ENCODE peak calls at places on chromosomes 16 and 17, in ten cellular contexts. P, V, H, K, L, M, O, C, R and B are unnamed samples.
A peak's percentile ranks its signal among the peaks of the same experiment; 100 is the strongest.

GRCh38 chr16:83100679-83101078 is 473.9 kb downstream of the CDH13 start:
- DNase-seq in H (no peak), M (no peak), L (no peak), C (no peak), P (no peak), K (no peak), V (no peak), O (no peak), R (no peak), B (no peak)

GRCh38 chr16:49021136-49021535 is 260.5 kb downstream of the CBLN1 start:
- DNase-seq in V (peak; percentile 13), H (no peak), L (no peak), O (no peak), C (no peak), M (no peak), K (no peak), R (peak; percentile 60), P (no peak), B (no peak)

GRCh38 chr17:65559802-65560627 is 1.4 kb downstream of the AXIN2 start:
- DNase-seq in K (peak; percentile 55), P (no peak), R (no peak), H (no peak), C (peak; percentile 30), L (no peak), M (no peak), O (peak; percentile 62), V (no peak), B (peak; percentile 37)

GRCh38 chr16:745739-746138 is 4.9 kb upstream of the CIAO3 start:
- DNase-seq in V (no peak), P (no peak), R (no peak), K (peak; percentile 53), O (no peak), H (no peak), L (no peak), C (peak; percentile 44), M (no peak), B (no peak)

GRCh38 chr16:66617728-66618127 is 13.2 kb downstream of the CMTM3 start:
- DNase-seq in H (no peak), P (no peak), M (no peak), C (no peak), O (no peak), L (no peak), K (no peak), R (no peak), V (no peak), B (no peak)

GRCh38 chr17:79655672-79656290 is 44.9 kb upstream of the RBFOX3 start:
- DNase-seq in H (no peak), O (no peak), R (no peak), C (peak; percentile 11), V (no peak), K (no peak), L (no peak), M (no peak), P (no peak), B (no peak)

GRCh38 chr17:57563968-57564367 is 181.1 kb downstream of the CCDC182 start:
- DNase-seq in O (no peak), L (no peak), K (no peak), V (no peak), C (no peak), P (no peak), R (no peak), H (no peak), M (no peak), B (no peak)

GRCh38 chr17:28242791-28243190 is 76.2 kb upstream of the TMEM97 start:
- DNase-seq in P (no peak), V (no peak), L (no peak), K (no peak), H (no peak), M (no peak), R (no peak), O (no peak), C (no peak), B (no peak)

GRCh38 chr16:11291021-11291716 is 10.0 kb upstream of the PRM1 start:
- DNase-seq in O (no peak), C (no peak), H (no peak), R (no peak), L (no peak), M (no peak), K (no peak), P (no peak), V (no peak), B (no peak)

GRCh38 chr17:5264930-5265329 is 17.2 kb upstream of the RABEP1 start:
- DNase-seq in V (no peak), C (no peak), R (no peak), M (no peak), H (no peak), P (no peak), K (no peak), O (no peak), L (no peak), B (no peak)

GRCh38 chr16:46763147-46763546 is 15.0 kb upstream of the MYLK3 start:
- DNase-seq in R (no peak), L (peak; percentile 52), O (no peak), K (no peak), C (no peak), P (no peak), M (no peak), H (peak; percentile 57), V (peak; percentile 30), B (no peak)

GRCh38 chr16:64534180-64534780 is 587.6 kb downstream of the CDH11 start:
- DNase-seq in P (no peak), K (no peak), M (no peak), V (no peak), R (no peak), L (no peak), O (no peak), C (no peak), H (no peak), B (no peak)